ENCODE peak calls at places on chromosomes 6 and 20, in five cellular contexts. F, A, T, Y and U are unnamed samples.

GRCh38 chr6:40286027-40286426 is 301.1 kb downstream of the LRFN2 start:
- DNase-seq in T (no peak), F (no peak), A (no peak), Y (no peak), U (no peak)

GRCh38 chr20:33893314-33893713 is 82.2 kb downstream of the CHMP4B start:
- DNase-seq in A (peak), T (no peak), Y (peak), F (peak), U (no peak)

GRCh38 chr20:6162239-6162638 is 39.4 kb upstream of the FERMT1 start:
- DNase-seq in T (peak), A (no peak), F (peak), Y (no peak), U (no peak)

GRCh38 chr6:26197736-26198625 is 110.8 kb downstream of the HFE start:
- DNase-seq in F (peak), A (peak), Y (no peak), T (no peak), U (no peak)

GRCh38 chr20:53934421-53935352 is 135.7 kb downstream of the BCAS1 start:
- DNase-seq in T (no peak), F (peak), A (peak), Y (no peak), U (no peak)

GRCh38 chr6:152696543-152696942 is 1.2 kb upstream of the MYCT1 start:
- DNase-seq in Y (peak), F (peak), A (peak), T (no peak), U (no peak)

GRCh38 chr6:55445648-55446204 is 118.5 kb downstream of the GFRAL start:
- DNase-seq in Y (no peak), A (peak), F (peak), T (no peak), U (peak)

GRCh38 chr6:6918216-6918983 is 189.4 kb upstream of the RREB1 start:
- DNase-seq in A (peak), Y (no peak), T (no peak), F (peak), U (peak)

GRCh38 chr20:41623625-41624024 is 5.4 kb upstream of the CHD6 start:
- DNase-seq in F (no peak), Y (no peak), A (no peak), T (no peak), U (no peak)

GRCh38 chr6:75775219-75775618 is 26.2 kb downstream of the MYO6 start:
- DNase-seq in T (no peak), F (peak), A (no peak), Y (no peak), U (no peak)

GRCh38 chr20:47747663-47748031 is 37.6 kb downstream of the SULF2 start:
- DNase-seq in F (no peak), Y (no peak), A (no peak), T (no peak), U (no peak)

GRCh38 chr20:2762578-2763131 is 37.8 kb downstream of the CPXM1 start:
- DNase-seq in Y (no peak), F (no peak), T (no peak), A (no peak), U (no peak)

GRCh38 chr6:88867841-88868558 is 95.4 kb downstream of the RNGTT start:
- DNase-seq in A (peak), F (peak), Y (no peak), T (no peak), U (peak)

GRCh38 chr20:41044409-41045062 is 15.9 kb downstream of the TOP1 start:
- DNase-seq in Y (no peak), A (no peak), T (no peak), F (no peak), U (no peak)

GRCh38 chr20:47196091-47197081 is 160.1 kb downstream of the ZMYND8 start:
- DNase-seq in T (peak), A (peak), Y (no peak), F (peak), U (no peak)

GRCh38 chr6:42276008-42276890 is 58.6 kb upstream of the MRPS10 start:
- DNase-seq in T (peak), F (no peak), Y (no peak), A (peak), U (no peak)

GRCh38 chr6:148831064-148831463 is 84.2 kb downstream of the UST start:
- DNase-seq in T (no peak), Y (no peak), F (no peak), A (no peak), U (no peak)